ENCODE peak calls at places on chromosomes 6 and 20, in nine cellular contexts. One of them, this sample, is unnamed.

GRCh38 chr6:52993461-52993860 is 1.6 kb downstream of the GSTA4 start:
- DNase-seq in head of caudate nucleus: no peak
- DNase-seq in mesothelial cell of epicardium: no peak
- DNase-seq in LNCaP clone FGC: no peak
- DNase-seq in GM18507: no peak
- DNase-seq in EH: no peak
- DNase-seq in lower lobe of right lung: no peak
- DNase-seq in A549: no peak
- DNase-seq in ecto neural progenitor cell: no peak
- DNase-seq in this sample: no peak

GRCh38 chr6:129206761-129207330 is 323.9 kb downstream of the LAMA2 start:
- DNase-seq in A549: no peak
- DNase-seq in GM18507: no peak
- DNase-seq in EH: no peak
- DNase-seq in lower lobe of right lung: no peak
- DNase-seq in ecto neural progenitor cell: no peak
- DNase-seq in head of caudate nucleus: no peak
- DNase-seq in mesothelial cell of epicardium: no peak
- DNase-seq in LNCaP clone FGC: no peak
- DNase-seq in this sample: no peak

GRCh38 chr20:3785240-3786125 is 1.1 kb downstream of the CENPB start:
- DNase-seq in A549: no peak
- DNase-seq in mesothelial cell of epicardium: no peak
- DNase-seq in GM18507: no peak
- DNase-seq in ecto neural progenitor cell: peak; percentile 66
- DNase-seq in LNCaP clone FGC: no peak
- DNase-seq in head of caudate nucleus: no peak
- DNase-seq in EH: peak; percentile 46
- DNase-seq in lower lobe of right lung: peak; percentile 63
- DNase-seq in this sample: no peak

GRCh38 chr20:843908-844307 is 10.4 kb downstream of the FAM110A start:
- DNase-seq in GM18507: no peak
- DNase-seq in ecto neural progenitor cell: no peak
- DNase-seq in mesothelial cell of epicardium: no peak
- DNase-seq in EH: no peak
- DNase-seq in LNCaP clone FGC: no peak
- DNase-seq in A549: no peak
- DNase-seq in lower lobe of right lung: no peak
- DNase-seq in head of caudate nucleus: no peak
- DNase-seq in this sample: no peak

GRCh38 chr20:1887321-1887720 is 7.9 kb upstream of the SIRPA start:
- DNase-seq in A549: no peak
- DNase-seq in lower lobe of right lung: no peak
- DNase-seq in EH: no peak
- DNase-seq in ecto neural progenitor cell: no peak
- DNase-seq in mesothelial cell of epicardium: no peak
- DNase-seq in head of caudate nucleus: no peak
- DNase-seq in GM18507: no peak
- DNase-seq in LNCaP clone FGC: no peak
- DNase-seq in this sample: no peak

GRCh38 chr6:12592634-12593033 is 123.9 kb upstream of the PHACTR1 start:
- DNase-seq in lower lobe of right lung: no peak
- DNase-seq in head of caudate nucleus: no peak
- DNase-seq in A549: peak; percentile 64
- DNase-seq in mesothelial cell of epicardium: no peak
- DNase-seq in GM18507: no peak
- DNase-seq in EH: peak; percentile 57
- DNase-seq in ecto neural progenitor cell: no peak
- DNase-seq in LNCaP clone FGC: no peak
- DNase-seq in this sample: no peak

GRCh38 chr6:85660181-85660611 is 17.5 kb upstream of the SYNCRIP start:
- DNase-seq in A549: peak; percentile 70
- DNase-seq in EH: peak; percentile 98
- DNase-seq in ecto neural progenitor cell: no peak
- DNase-seq in head of caudate nucleus: peak; percentile 31
- DNase-seq in LNCaP clone FGC: no peak
- DNase-seq in mesothelial cell of epicardium: no peak
- DNase-seq in lower lobe of right lung: no peak
- DNase-seq in GM18507: no peak
- DNase-seq in this sample: no peak

GRCh38 chr6:136429264-136429663 is 121.0 kb downstream of the MAP7 start:
- DNase-seq in ecto neural progenitor cell: no peak
- DNase-seq in EH: no peak
- DNase-seq in mesothelial cell of epicardium: no peak
- DNase-seq in A549: no peak
- DNase-seq in GM18507: no peak
- DNase-seq in head of caudate nucleus: no peak
- DNase-seq in LNCaP clone FGC: no peak
- DNase-seq in lower lobe of right lung: no peak
- DNase-seq in this sample: no peak

GRCh38 chr6:41966214-41966920 is 24.8 kb upstream of the CCND3 start:
- DNase-seq in head of caudate nucleus: no peak
- DNase-seq in A549: no peak
- DNase-seq in EH: no peak
- DNase-seq in lower lobe of right lung: no peak
- DNase-seq in mesothelial cell of epicardium: no peak
- DNase-seq in ecto neural progenitor cell: no peak
- DNase-seq in GM18507: no peak
- DNase-seq in LNCaP clone FGC: no peak
- DNase-seq in this sample: no peak

GRCh38 chr20:33092361-33092760 is 12.9 kb downstream of the BPIFB4 start:
- DNase-seq in mesothelial cell of epicardium: no peak
- DNase-seq in head of caudate nucleus: no peak
- DNase-seq in A549: peak; percentile 16
- DNase-seq in GM18507: no peak
- DNase-seq in LNCaP clone FGC: no peak
- DNase-seq in EH: no peak
- DNase-seq in lower lobe of right lung: no peak
- DNase-seq in ecto neural progenitor cell: no peak
- DNase-seq in this sample: no peak

GRCh38 chr6:6678185-6678671 is 89.7 kb downstream of the LY86 start:
- DNase-seq in GM18507: no peak
- DNase-seq in EH: no peak
- DNase-seq in head of caudate nucleus: no peak
- DNase-seq in ecto neural progenitor cell: no peak
- DNase-seq in A549: peak; percentile 74
- DNase-seq in mesothelial cell of epicardium: no peak
- DNase-seq in lower lobe of right lung: no peak
- DNase-seq in LNCaP clone FGC: no peak
- DNase-seq in this sample: no peak

GRCh38 chr6:35411066-35411465 is 41.1 kb upstream of the FANCE start:
- DNase-seq in EH: no peak
- DNase-seq in head of caudate nucleus: no peak
- DNase-seq in mesothelial cell of epicardium: no peak
- DNase-seq in lower lobe of right lung: no peak
- DNase-seq in LNCaP clone FGC: no peak
- DNase-seq in GM18507: no peak
- DNase-seq in A549: no peak
- DNase-seq in ecto neural progenitor cell: no peak
- DNase-seq in this sample: no peak

GRCh38 chr20:31594558-31595379 is 10.3 kb upstream of the ID1 start:
- DNase-seq in lower lobe of right lung: peak; percentile 55
- DNase-seq in LNCaP clone FGC: no peak
- DNase-seq in head of caudate nucleus: no peak
- DNase-seq in A549: peak; percentile 85
- DNase-seq in ecto neural progenitor cell: no peak
- DNase-seq in mesothelial cell of epicardium: no peak
- DNase-seq in GM18507: no peak
- DNase-seq in EH: no peak
- DNase-seq in this sample: no peak

GRCh38 chr6:137884428-137884827 is 17.4 kb downstream of the TNFAIP3 start:
- DNase-seq in LNCaP clone FGC: no peak
- DNase-seq in EH: no peak
- DNase-seq in head of caudate nucleus: no peak
- DNase-seq in ecto neural progenitor cell: no peak
- DNase-seq in mesothelial cell of epicardium: no peak
- DNase-seq in lower lobe of right lung: no peak
- DNase-seq in A549: no peak
- DNase-seq in GM18507: no peak
- DNase-seq in this sample: no peak

GRCh38 chr6:4017847-4018193 is 61.1 kb downstream of the FAM217A start:
- DNase-seq in A549: peak; percentile 40
- DNase-seq in mesothelial cell of epicardium: no peak
- DNase-seq in EH: peak; percentile 55
- DNase-seq in LNCaP clone FGC: no peak
- DNase-seq in GM18507: no peak
- DNase-seq in ecto neural progenitor cell: no peak
- DNase-seq in head of caudate nucleus: no peak
- DNase-seq in lower lobe of right lung: no peak
- DNase-seq in this sample: no peak

GRCh38 chr6:74356385-74356784 is 660.4 kb downstream of the CD109 start:
- DNase-seq in lower lobe of right lung: no peak
- DNase-seq in mesothelial cell of epicardium: no peak
- DNase-seq in ecto neural progenitor cell: no peak
- DNase-seq in LNCaP clone FGC: no peak
- DNase-seq in GM18507: no peak
- DNase-seq in A549: peak; percentile 10
- DNase-seq in EH: peak; percentile 69
- DNase-seq in head of caudate nucleus: no peak
- DNase-seq in this sample: no peak

GRCh38 chr6:105882071-105882803 is 203.9 kb upstream of the PRDM1 start:
- DNase-seq in GM18507: no peak
- DNase-seq in ecto neural progenitor cell: no peak
- DNase-seq in head of caudate nucleus: no peak
- DNase-seq in LNCaP clone FGC: no peak
- DNase-seq in EH: peak; percentile 73
- DNase-seq in mesothelial cell of epicardium: no peak
- DNase-seq in lower lobe of right lung: no peak
- DNase-seq in A549: no peak
- DNase-seq in this sample: no peak

GRCh38 chr6:157873735-157874344 is 50.8 kb downstream of the SNX9 start:
- DNase-seq in mesothelial cell of epicardium: peak; percentile 80
- DNase-seq in ecto neural progenitor cell: peak; percentile 85
- DNase-seq in EH: peak; percentile 69
- DNase-seq in A549: peak; percentile 71
- DNase-seq in lower lobe of right lung: peak; percentile 76
- DNase-seq in GM18507: peak; percentile 37
- DNase-seq in LNCaP clone FGC: no peak
- DNase-seq in head of caudate nucleus: peak; percentile 83
- DNase-seq in this sample: peak; percentile 46

GRCh38 chr6:125994659-125995488 is 8.5 kb downstream of the TRMT11 start:
- DNase-seq in LNCaP clone FGC: no peak
- DNase-seq in lower lobe of right lung: no peak
- DNase-seq in A549: no peak
- DNase-seq in GM18507: no peak
- DNase-seq in head of caudate nucleus: no peak
- DNase-seq in ecto neural progenitor cell: no peak
- DNase-seq in mesothelial cell of epicardium: no peak
- DNase-seq in EH: no peak
- DNase-seq in this sample: no peak

GRCh38 chr6:56699066-56699654 is 56.5 kb upstream of the DST start:
- DNase-seq in lower lobe of right lung: no peak
- DNase-seq in GM18507: no peak
- DNase-seq in A549: no peak
- DNase-seq in ecto neural progenitor cell: no peak
- DNase-seq in mesothelial cell of epicardium: no peak
- DNase-seq in head of caudate nucleus: no peak
- DNase-seq in EH: peak; percentile 52
- DNase-seq in LNCaP clone FGC: no peak
- DNase-seq in this sample: no peak

GRCh38 chr6:14762077-14762476 is 483.8 kb upstream of the JARID2 start:
- DNase-seq in A549: no peak
- DNase-seq in lower lobe of right lung: no peak
- DNase-seq in head of caudate nucleus: no peak
- DNase-seq in ecto neural progenitor cell: no peak
- DNase-seq in mesothelial cell of epicardium: no peak
- DNase-seq in LNCaP clone FGC: no peak
- DNase-seq in EH: no peak
- DNase-seq in GM18507: no peak
- DNase-seq in this sample: no peak

GRCh38 chr6:106611030-106611429 is 18.3 kb downstream of the RTN4IP1 start:
- DNase-seq in A549: no peak
- DNase-seq in EH: no peak
- DNase-seq in lower lobe of right lung: no peak
- DNase-seq in mesothelial cell of epicardium: no peak
- DNase-seq in LNCaP clone FGC: no peak
- DNase-seq in ecto neural progenitor cell: no peak
- DNase-seq in head of caudate nucleus: no peak
- DNase-seq in GM18507: no peak
- DNase-seq in this sample: no peak

GRCh38 chr20:11271920-11272594 is 598.3 kb upstream of the JAG1 start:
- DNase-seq in ecto neural progenitor cell: peak; percentile 76
- DNase-seq in GM18507: no peak
- DNase-seq in EH: no peak
- DNase-seq in LNCaP clone FGC: no peak
- DNase-seq in lower lobe of right lung: no peak
- DNase-seq in mesothelial cell of epicardium: no peak
- DNase-seq in A549: no peak
- DNase-seq in head of caudate nucleus: no peak
- DNase-seq in this sample: no peak

GRCh38 chr6:168563656-168564055 is 122.7 kb downstream of the SMOC2 start:
- DNase-seq in A549: no peak
- DNase-seq in mesothelial cell of epicardium: no peak
- DNase-seq in lower lobe of right lung: no peak
- DNase-seq in EH: no peak
- DNase-seq in LNCaP clone FGC: no peak
- DNase-seq in head of caudate nucleus: no peak
- DNase-seq in ecto neural progenitor cell: no peak
- DNase-seq in GM18507: no peak
- DNase-seq in this sample: no peak

GRCh38 chr6:134593887-134594286 is 276.0 kb upstream of the SGK1 start:
- DNase-seq in ecto neural progenitor cell: no peak
- DNase-seq in head of caudate nucleus: peak; percentile 35
- DNase-seq in EH: no peak
- DNase-seq in GM18507: no peak
- DNase-seq in lower lobe of right lung: peak; percentile 60
- DNase-seq in mesothelial cell of epicardium: no peak
- DNase-seq in A549: no peak
- DNase-seq in LNCaP clone FGC: no peak
- DNase-seq in this sample: no peak

GRCh38 chr20:20782747-20783146 is 70.3 kb upstream of the RALGAPA2 start:
- DNase-seq in head of caudate nucleus: no peak
- DNase-seq in lower lobe of right lung: no peak
- DNase-seq in LNCaP clone FGC: no peak
- DNase-seq in A549: no peak
- DNase-seq in EH: no peak
- DNase-seq in ecto neural progenitor cell: no peak
- DNase-seq in mesothelial cell of epicardium: no peak
- DNase-seq in GM18507: no peak
- DNase-seq in this sample: no peak

GRCh38 chr20:62378215-62378614 is 8.7 kb upstream of the RPS21 start:
- DNase-seq in LNCaP clone FGC: no peak
- DNase-seq in A549: no peak
- DNase-seq in mesothelial cell of epicardium: peak; percentile 65
- DNase-seq in EH: no peak
- DNase-seq in GM18507: no peak
- DNase-seq in head of caudate nucleus: no peak
- DNase-seq in lower lobe of right lung: no peak
- DNase-seq in ecto neural progenitor cell: no peak
- DNase-seq in this sample: no peak

GRCh38 chr6:42782689-42783176 is 881 bp downstream of the BICRAL start:
- DNase-seq in mesothelial cell of epicardium: peak; percentile 82
- DNase-seq in EH: peak; percentile 95
- DNase-seq in ecto neural progenitor cell: no peak
- DNase-seq in head of caudate nucleus: peak; percentile 84
- DNase-seq in GM18507: no peak
- DNase-seq in A549: peak; percentile 82
- DNase-seq in lower lobe of right lung: peak; percentile 77
- DNase-seq in LNCaP clone FGC: no peak
- DNase-seq in this sample: peak; percentile 46

GRCh38 chr6:135215563-135215962 is 34.5 kb downstream of the MYB start:
- DNase-seq in LNCaP clone FGC: no peak
- DNase-seq in A549: no peak
- DNase-seq in lower lobe of right lung: no peak
- DNase-seq in ecto neural progenitor cell: no peak
- DNase-seq in GM18507: no peak
- DNase-seq in EH: no peak
- DNase-seq in head of caudate nucleus: no peak
- DNase-seq in mesothelial cell of epicardium: no peak
- DNase-seq in this sample: no peak

GRCh38 chr6:5665173-5665572 is 341.6 kb downstream of the NRN1 start:
- DNase-seq in ecto neural progenitor cell: no peak
- DNase-seq in mesothelial cell of epicardium: no peak
- DNase-seq in LNCaP clone FGC: no peak
- DNase-seq in head of caudate nucleus: no peak
- DNase-seq in GM18507: no peak
- DNase-seq in A549: no peak
- DNase-seq in lower lobe of right lung: no peak
- DNase-seq in EH: no peak
- DNase-seq in this sample: no peak

GRCh38 chr20:21820045-21820444 is 114.6 kb downstream of the PAX1 start:
- DNase-seq in EH: no peak
- DNase-seq in head of caudate nucleus: no peak
- DNase-seq in lower lobe of right lung: no peak
- DNase-seq in ecto neural progenitor cell: no peak
- DNase-seq in GM18507: no peak
- DNase-seq in LNCaP clone FGC: no peak
- DNase-seq in A549: no peak
- DNase-seq in mesothelial cell of epicardium: no peak
- DNase-seq in this sample: no peak